ENCODE peak calls at places on chromosome 1, in ten cellular contexts. A is PC-3; P is stimulated activated naive CD4-positive, alpha-beta T cell; R is stimulated activated CD8-positive, alpha-beta memory T cell treated with anti-CD3 and anti-CD28 coated beads, Interleukin-7, amount 100 ng/mL, for 4 hours; N is ACHN; W is GM06990; V is H54; Z is progenitor cell of endocrine pancreas; Q is iPS-NIHi11; T is mucosa of gallbladder. I is an unnamed sample.
A peak's percentile ranks its signal among the peaks of the same experiment; 100 is the strongest.

GRCh38 chr1:6891781-6892579 is 106.7 kb downstream of the CAMTA1 start:
- DNase-seq in Q (no peak), Z (no peak), W (no peak), N (no peak), V (no peak), T (no peak), A (peak; percentile 23), P (no peak), R (no peak), I (no peak)

GRCh38 chr1:72051538-72051937 is 230.8 kb downstream of the NEGR1 start:
- DNase-seq in N (no peak), A (peak; percentile 49), V (no peak), Q (no peak), T (no peak), W (no peak), Z (no peak), R (no peak), P (no peak), I (no peak)

GRCh38 chr1:173405758-173406344 is 71.3 kb upstream of the PRDX6 start:
- DNase-seq in R (no peak), Z (no peak), V (peak; percentile 30), T (no peak), W (no peak), Q (no peak), P (no peak), A (peak; percentile 100), N (peak; percentile 19), I (no peak)

GRCh38 chr1:18529714-18530113 is 49.0 kb downstream of the KLHDC7A start:
- DNase-seq in Q (no peak), T (peak; percentile 0), P (no peak), R (no peak), V (no peak), N (no peak), Z (no peak), W (no peak), A (no peak), I (no peak)

GRCh38 chr1:92989936-92990582 is 28.8 kb upstream of the DIPK1A start:
- DNase-seq in N (no peak), V (no peak), T (no peak), Z (no peak), P (no peak), Q (no peak), A (peak; percentile 30), W (no peak), R (no peak), I (no peak)

GRCh38 chr1:55696891-55697290 is 481.7 kb upstream of the USP24 start:
- DNase-seq in A (no peak), Q (no peak), P (no peak), W (no peak), T (no peak), Z (no peak), R (no peak), N (no peak), V (no peak), I (no peak)

GRCh38 chr1:203675596-203676347 is 49.1 kb downstream of the ATP2B4 start:
- DNase-seq in A (peak; percentile 38), V (no peak), Z (no peak), W (no peak), R (no peak), T (no peak), Q (no peak), N (no peak), P (peak; percentile 53), I (no peak)

GRCh38 chr1:228804640-228805413 is 69.5 kb downstream of the RHOU start:
- DNase-seq in A (no peak), W (no peak), N (no peak), T (no peak), Z (no peak), V (no peak), Q (peak; percentile 30), R (no peak), P (no peak), I (peak; percentile 38)

GRCh38 chr1:225470691-225471452 is 43.0 kb upstream of the LBR start:
- DNase-seq in P (no peak), W (no peak), T (no peak), Z (no peak), Q (no peak), A (no peak), R (no peak), V (no peak), N (no peak), I (no peak)

GRCh38 chr1:76160225-76160624 is 85.7 kb downstream of the ST6GALNAC3 start:
- DNase-seq in A (no peak), Q (no peak), R (no peak), V (no peak), W (no peak), T (no peak), N (no peak), P (no peak), Z (no peak), I (no peak)

GRCh38 chr1:47906009-47906432 is 91.2 kb downstream of the TRABD2B start:
- DNase-seq in R (no peak), V (no peak), N (peak; percentile 56), P (no peak), Z (no peak), Q (no peak), W (no peak), A (peak; percentile 82), T (peak; percentile 38), I (no peak)